ENCODE peak calls at places on chromosome 22, in nine cellular contexts. S is activated naive CD4-positive, alpha-beta T cell; G is RCC 7860; X is AG08396; H is endothelial cell; N is adipocyte; P is activated CD4-positive, CD25-positive, alpha-beta regulatory T cell; J is mesenteric fat pad; B is NCI-H524 treated with DMSO at 0.1 percent for 48 hours. F is an unnamed sample.

GRCh38 chr22:35354068-35354467 is 26.8 kb upstream of the HMOX1 start:
- DNase-seq in X (no peak), H (no peak), S (no peak), N (no peak), B (no peak), G (no peak), J (no peak), P (no peak), F (no peak)

GRCh38 chr22:17100621-17101020 is 15.8 kb downstream of the IL17RA start:
- DNase-seq in B (no peak), S (no peak), G (no peak), H (no peak), N (no peak), X (no peak), P (no peak), J (no peak), F (no peak)

GRCh38 chr22:25420925-25421904 is 143.3 kb upstream of the GRK3 start:
- DNase-seq in X (no peak), S (no peak), J (peak; percentile 88), H (peak; percentile 38), B (no peak), N (no peak), G (no peak), P (no peak), F (peak; percentile 26)

GRCh38 chr22:48711669-48712068 is 1116.0 kb downstream of the BRD1 start:
- DNase-seq in J (no peak), B (no peak), X (no peak), H (no peak), P (no peak), G (no peak), S (no peak), N (no peak), F (no peak)

GRCh38 chr22:47154621-47155081 is 392.2 kb downstream of the TBC1D22A start:
- DNase-seq in B (no peak), X (peak; percentile 81), N (peak; percentile 59), S (no peak), J (no peak), H (no peak), G (no peak), P (no peak), F (peak; percentile 93)

GRCh38 chr22:29309332-29310064 is 3.0 kb downstream of the GAS2L1 start:
- DNase-seq in B (no peak), J (peak; percentile 91), S (no peak), P (no peak), X (no peak), G (no peak), N (peak; percentile 9), H (no peak), F (peak; percentile 65)

GRCh38 chr22:21074092-21074715 is 28.5 kb downstream of the LRRC74B start:
- DNase-seq in X (peak; percentile 91), H (no peak), P (no peak), S (no peak), J (no peak), G (peak; percentile 85), B (no peak), N (peak; percentile 47), F (peak; percentile 91)

GRCh38 chr22:27980424-27981148 is 61.5 kb upstream of the PITPNB start:
- DNase-seq in S (no peak), N (no peak), G (no peak), B (no peak), H (no peak), P (no peak), X (no peak), J (peak; percentile 43), F (no peak)

GRCh38 chr22:42901790-42902508 is 44.9 kb upstream of the ARFGAP3 start:
- DNase-seq in B (peak; percentile 51), J (no peak), P (no peak), G (no peak), X (no peak), S (no peak), N (no peak), H (no peak), F (no peak)